ENCODE peak calls at places on chromosomes 5 and 9, in eight cellular contexts. F, E, G, K, M, C, N and P are unnamed samples.

GRCh38 chr5:181215997-181216982 is 6.8 kb upstream of the TRIM41 start:
- DNase-seq in M (no peak), C (no peak), E (peak), G (no peak), N (no peak), K (no peak), F (peak), P (no peak)

GRCh38 chr5:2138896-2139295 is 256.2 kb upstream of the IRX4 start:
- DNase-seq in N (no peak), K (no peak), C (no peak), M (no peak), F (no peak), E (no peak), G (no peak), P (no peak)

GRCh38 chr5:59390074-59390659 is 503.4 kb downstream of the PDE4D start:
- DNase-seq in F (peak), K (peak), N (no peak), M (no peak), C (no peak), G (no peak), E (no peak), P (no peak)

GRCh38 chr5:11903614-11904269 is 504 bp downstream of the CTNND2 start:
- DNase-seq in M (peak), K (peak), E (peak), F (no peak), C (no peak), N (no peak), G (no peak), P (peak)

GRCh38 chr9:101247297-101247696 is 137.5 kb downstream of the BAAT start:
- DNase-seq in G (no peak), M (no peak), E (no peak), F (no peak), C (no peak), K (no peak), N (no peak), P (no peak)

GRCh38 chr9:32839013-32839442 is 55.7 kb downstream of the TMEM215 start:
- DNase-seq in N (no peak), E (no peak), G (no peak), C (no peak), K (no peak), M (no peak), F (no peak), P (no peak)

GRCh38 chr5:102523541-102524175 is 24.9 kb upstream of the SLCO6A1 start:
- DNase-seq in G (no peak), K (no peak), E (no peak), N (no peak), C (no peak), F (no peak), M (no peak), P (no peak)

GRCh38 chr5:120803282-120803681 is 339.2 kb downstream of the PRR16 start:
- DNase-seq in G (no peak), K (peak), M (no peak), C (no peak), E (no peak), N (no peak), F (no peak), P (no peak)

GRCh38 chr9:89502038-89502601 is 4.2 kb upstream of the SEMA4D start:
- DNase-seq in G (no peak), N (no peak), C (no peak), F (no peak), E (no peak), M (no peak), K (no peak), P (no peak)

GRCh38 chr9:124197177-124198095 is 60.3 kb upstream of the NEK6 start:
- DNase-seq in K (no peak), C (peak), G (no peak), F (no peak), E (no peak), M (no peak), N (no peak), P (no peak)

GRCh38 chr9:22005083-22005699 is 3.9 kb downstream of the CDKN2B start:
- DNase-seq in K (peak), N (no peak), E (no peak), G (no peak), F (no peak), M (no peak), C (no peak), P (no peak)

GRCh38 chr9:70466976-70467551 is 52.6 kb upstream of the KLF9 start:
- DNase-seq in N (no peak), C (no peak), F (no peak), K (peak), M (no peak), G (no peak), E (no peak), P (peak)

GRCh38 chr9:77543131-77543822 is 104.8 kb downstream of the GNA14 start:
- DNase-seq in E (no peak), N (no peak), K (no peak), C (no peak), G (no peak), F (no peak), M (no peak), P (no peak)

GRCh38 chr5:171569065-171569712 is 149.7 kb downstream of the FGF18 start:
- DNase-seq in N (no peak), F (no peak), K (no peak), M (no peak), E (no peak), G (no peak), C (no peak), P (no peak)

GRCh38 chr5:1244976-1245375 is 19.8 kb downstream of the SLC6A18 start:
- DNase-seq in C (no peak), K (no peak), E (peak), G (no peak), N (no peak), F (no peak), M (no peak), P (peak)

GRCh38 chr9:12722131-12722530 is 28.9 kb downstream of the TYRP1 start:
- DNase-seq in N (no peak), M (no peak), F (no peak), G (no peak), E (no peak), K (no peak), C (no peak), P (no peak)

GRCh38 chr9:121261107-121261460 is 6.9 kb upstream of the GSN start:
- DNase-seq in N (no peak), C (no peak), G (no peak), E (no peak), F (no peak), M (no peak), K (peak), P (no peak)

GRCh38 chr5:64505769-64506566 is at the start of gene RGS7BP:
- DNase-seq in G (peak), M (peak), E (no peak), F (no peak), N (peak), C (no peak), K (peak), P (peak)

DNA sequence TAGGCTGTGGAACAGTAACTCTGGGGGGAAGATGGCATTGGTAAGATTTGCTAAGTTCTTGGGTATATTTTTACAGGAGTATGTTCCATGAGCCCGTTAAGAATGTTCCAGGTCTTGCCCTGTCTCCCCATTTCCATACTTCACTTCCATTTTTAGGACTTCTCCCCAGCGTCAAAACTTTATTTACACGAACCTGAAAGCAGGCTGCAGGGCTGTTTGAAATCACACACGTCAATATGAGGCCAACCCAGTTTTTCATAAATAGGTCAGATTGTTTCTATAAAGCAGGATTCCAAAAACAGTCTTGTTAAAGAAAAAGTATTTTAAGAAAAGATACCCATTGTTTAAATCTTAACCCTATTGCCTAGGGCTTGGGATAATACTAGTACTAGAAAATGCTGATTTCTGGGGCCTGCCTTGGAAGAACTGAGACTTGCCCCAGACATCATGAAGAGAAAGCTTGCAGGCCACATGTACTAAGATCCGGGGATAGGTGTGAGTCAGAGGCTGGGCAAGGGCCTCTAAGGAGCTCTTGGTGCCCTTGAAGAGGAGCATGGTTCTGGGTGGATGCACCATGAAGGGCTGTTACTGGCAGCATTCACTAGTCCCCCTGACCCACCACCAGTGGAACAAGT is 24.2 kb downstream of the TRIO start:
- DNase-seq in E (no peak), M (no peak), G (no peak), C (no peak), F (no peak), N (no peak), K (peak), P (peak)
- TF ChIP-seq CTCF in E (no peak), M (no peak), G (no peak), C (no peak), F (no peak), N (no peak), K (no peak), P (no peak)

GRCh38 chr9:78882501-78882900 is 585.6 kb downstream of the PSAT1 start:
- DNase-seq in N (no peak), F (no peak), M (no peak), G (no peak), E (no peak), K (no peak), C (no peak), P (no peak)
- H3K27ac ChIP-seq in N (no peak), F (no peak), M (no peak), G (no peak), E (peak), K (no peak), C (no peak), P (no peak)

GRCh38 chr5:124524552-124525232 is 221.7 kb downstream of the ZNF608 start:
- DNase-seq in F (no peak), M (no peak), K (no peak), G (no peak), C (no peak), N (no peak), E (no peak), P (no peak)
- TF ChIP-seq CTCF in F (no peak), M (no peak), K (no peak), G (no peak), C (no peak), N (no peak), E (no peak), P (no peak)

DNA sequence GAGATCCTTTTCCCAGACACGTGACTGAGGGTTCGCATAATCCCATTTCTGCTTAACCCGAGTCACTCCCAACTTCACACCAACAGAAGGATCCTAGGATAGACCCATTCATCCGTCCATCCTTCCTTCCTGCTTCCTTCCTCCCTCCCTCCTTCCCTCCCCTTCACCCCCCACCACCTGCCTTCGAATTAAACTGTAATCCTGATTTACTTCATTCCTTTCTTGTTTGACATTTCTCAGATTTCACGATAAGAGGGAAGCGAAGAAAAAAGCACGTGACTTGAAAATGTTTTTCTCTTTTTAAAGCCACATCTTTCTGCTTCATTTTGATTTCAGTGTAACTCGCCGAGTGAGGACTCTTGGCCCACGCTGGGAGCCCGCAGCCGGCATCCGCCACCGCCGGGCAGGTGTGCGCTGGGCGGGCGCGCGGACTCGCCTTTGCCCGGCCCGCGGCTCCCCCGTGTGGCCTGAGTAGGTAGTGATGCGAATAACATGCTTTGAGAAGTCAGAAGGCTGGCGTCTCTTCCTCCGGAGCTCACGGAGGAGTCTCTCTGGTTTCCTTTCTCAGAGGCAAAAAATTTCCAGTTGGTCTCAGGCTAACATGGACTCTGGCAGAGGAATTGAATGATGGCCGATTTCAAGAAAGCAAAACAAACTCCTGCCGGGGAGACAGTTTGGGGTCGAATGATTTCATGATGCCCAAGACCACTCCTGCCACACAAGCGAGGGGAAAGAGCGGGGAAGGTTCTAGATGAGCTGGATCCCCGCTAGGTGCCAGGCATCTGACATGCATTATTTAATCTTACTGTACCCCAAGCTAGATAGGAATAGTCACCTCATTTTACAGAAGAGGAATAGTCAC is 117.7 kb downstream of the SLC12A2 start:
- DNase-seq in C (peak), K (peak), M (peak), E (peak), G (peak), F (no peak), N (peak), P (peak)
- H3K27ac ChIP-seq in C (no peak), K (no peak), M (no peak), E (peak), G (no peak), F (no peak), N (no peak), P (no peak)

DNA sequence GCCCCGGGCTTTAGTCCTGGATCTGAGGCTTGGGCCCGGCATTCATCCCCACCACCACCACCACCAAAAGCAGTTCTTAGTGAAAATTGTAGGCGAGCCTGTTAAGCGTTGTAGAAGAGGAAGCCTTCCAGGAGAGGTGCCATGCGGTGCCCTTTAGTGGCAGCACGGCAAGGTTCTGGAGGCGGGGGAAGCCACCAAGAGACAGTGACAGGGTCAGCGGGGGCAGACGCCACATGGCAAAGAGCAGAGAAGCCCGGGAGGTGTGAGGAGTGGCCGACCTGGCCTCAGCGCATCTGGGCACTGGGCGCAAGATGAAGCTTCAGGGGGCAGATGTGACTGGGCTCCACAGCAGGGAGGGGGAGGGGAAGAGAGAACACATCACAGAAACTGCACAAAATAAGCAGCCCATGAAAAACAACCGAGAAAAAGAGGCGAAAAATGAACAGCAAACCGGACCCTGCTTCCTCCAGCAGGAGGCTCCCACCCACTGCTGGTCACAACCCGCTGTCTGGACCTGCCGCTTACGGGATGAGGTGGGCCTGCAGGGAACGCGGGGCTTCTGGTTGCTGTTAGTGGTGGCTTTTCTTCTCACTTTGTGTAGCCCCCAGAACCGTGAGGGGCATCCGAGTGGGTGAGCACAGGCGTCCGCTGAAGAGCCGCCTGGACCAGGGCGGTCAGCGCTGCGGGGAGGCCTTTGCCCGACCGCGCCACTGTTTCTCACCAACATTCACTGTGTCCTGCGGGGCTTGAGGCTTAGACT is 4.3 kb downstream of the LRRC14B start:
- DNase-seq in K (no peak), M (no peak), G (no peak), E (no peak), C (no peak), N (no peak), F (no peak), P (no peak)
- TF ChIP-seq CTCF in K (no peak), M (no peak), G (no peak), E (no peak), C (no peak), N (no peak), F (no peak), P (no peak)

GRCh38 chr5:142287973-142288313 is 36.9 kb downstream of the SPRY4 start:
- DNase-seq in M (no peak), E (no peak), K (no peak), G (no peak), F (no peak), N (no peak), C (no peak), P (no peak)
- H3K27ac ChIP-seq in M (peak), E (no peak), K (peak), G (no peak), F (no peak), N (peak), C (peak), P (no peak)

GRCh38 chr5:52989025-52989780 is at the start of gene ITGA2:
- DNase-seq in C (peak), G (peak), K (peak), M (peak), F (no peak), E (peak), N (peak), P (peak)

GRCh38 chr5:52988335-52989024 is 672 bp upstream of the ITGA2 start:
- DNase-seq in M (no peak), F (no peak), C (no peak), E (peak), G (no peak), K (no peak), N (no peak), P (no peak)

GRCh38 chr5:52987711-52988329 is 1.3 kb upstream of the ITGA2 start:
- DNase-seq in K (peak), G (no peak), C (peak), N (no peak), M (no peak), E (peak), F (peak), P (peak)

GRCh38 chr5:52990531-52990925 is 1.4 kb downstream of the ITGA2 start:
- DNase-seq in G (no peak), N (no peak), C (no peak), F (no peak), E (no peak), M (no peak), K (no peak), P (no peak)

GRCh38 chr5:52989781-52990530 is 804 bp downstream of the ITGA2 start:
- DNase-seq in N (peak), G (peak), F (no peak), M (peak), C (peak), E (peak), K (peak), P (peak)
- TF ChIP-seq CTCF in N (peak), G (no peak), F (peak), M (no peak), C (no peak), E (peak), K (peak), P (peak)